ENCODE peak calls at places on chromosomes 3 and 15, in five cellular contexts. O, X, W, T and N are unnamed samples.

GRCh38 chr3:10149222-10149621 is 7.6 kb downstream of the VHL start:
- DNase-seq in O (no peak), X (no peak), W (no peak), T (no peak), N (no peak)

GRCh38 chr15:67225336-67225735 is 29.1 kb downstream of the AAGAB start:
- DNase-seq in O (no peak), X (peak), W (no peak), T (no peak), N (no peak)

GRCh38 chr15:62853114-62853832 is 189.3 kb upstream of the TPM1 start:
- DNase-seq in O (no peak), X (peak), W (no peak), T (no peak), N (no peak)

GRCh38 chr15:67148196-67148701 is 82.8 kb downstream of the SMAD3 start:
- DNase-seq in O (peak), X (peak), W (no peak), T (no peak), N (no peak)

GRCh38 chr3:195182470-195182795 is 88.5 kb downstream of the XXYLT1 start:
- DNase-seq in O (no peak), X (peak), W (no peak), T (no peak), N (no peak)

GRCh38 chr3:169278092-169278491 is 385.4 kb downstream of the MECOM start:
- DNase-seq in O (no peak), X (no peak), W (no peak), T (no peak), N (no peak)

GRCh38 chr3:50674349-50675178 is at the start of gene DOCK3:
- DNase-seq in O (peak), X (peak), W (peak), T (no peak), N (peak)

GRCh38 chr15:89112341-89112971 is 24.2 kb downstream of the ABHD2 start:
- DNase-seq in O (peak), X (peak), W (no peak), T (peak), N (peak)

GRCh38 chr15:27175479-27176153 is 204.6 kb downstream of the GABRG3 start:
- DNase-seq in O (no peak), X (no peak), W (no peak), T (no peak), N (no peak)

GRCh38 chr15:92910451-92910850 is 10.3 kb downstream of the CHD2 start:
- DNase-seq in O (no peak), X (no peak), W (no peak), T (no peak), N (no peak)

GRCh38 chr3:57805674-57806073 is 49.6 kb downstream of the SLMAP start:
- DNase-seq in O (peak), X (peak), W (no peak), T (peak), N (no peak)

GRCh38 chr3:112860898-112861297 is 14.2 kb upstream of the CD200R1L start:
- DNase-seq in O (no peak), X (no peak), W (no peak), T (no peak), N (no peak)

GRCh38 chr3:49711489-49711888 is 8.0 kb downstream of the AMIGO3 start:
- DNase-seq in O (no peak), X (no peak), W (no peak), T (no peak), N (no peak)

GRCh38 chr3:78905700-78906099 is 862.1 kb downstream of the ROBO1 start:
- DNase-seq in O (no peak), X (no peak), W (no peak), T (no peak), N (no peak)

GRCh38 chr3:78908236-78908635 is 859.6 kb downstream of the ROBO1 start:
- DNase-seq in O (no peak), X (no peak), W (no peak), T (no peak), N (no peak)

GRCh38 chr3:78907367-78907766 is 860.4 kb downstream of the ROBO1 start:
- DNase-seq in O (no peak), X (no peak), W (no peak), T (no peak), N (no peak)

GRCh38 chr3:78901544-78901943 is 866.3 kb downstream of the ROBO1 start:
- DNase-seq in O (no peak), X (no peak), W (no peak), T (no peak), N (no peak)

DNA sequence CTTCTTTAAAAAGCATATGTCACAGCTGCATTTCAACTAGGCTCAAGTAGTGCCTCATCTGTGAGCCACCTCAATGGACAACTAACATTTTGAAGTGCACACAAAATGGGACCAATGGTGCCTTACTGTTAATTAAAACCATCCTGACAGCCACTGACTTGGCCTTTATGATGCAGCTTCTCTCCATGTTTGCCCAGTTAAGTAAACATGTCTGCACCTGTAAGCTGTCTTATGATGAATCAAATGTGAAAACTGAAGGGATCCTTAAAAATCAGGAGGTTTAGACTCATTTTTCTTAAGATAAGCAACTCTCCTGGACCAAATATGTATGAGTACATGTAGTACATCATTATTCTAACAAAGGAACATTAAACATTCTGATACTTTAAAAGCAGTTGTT is 861.6 kb downstream of the ROBO1 start:
- DNase-seq in O (no peak), X (no peak), W (no peak), T (no peak), N (no peak)
- TF ChIP-seq EZH2phosphoT487 in O (no peak), X (no peak), W (no peak), T (no peak), N (no peak)

DNA sequence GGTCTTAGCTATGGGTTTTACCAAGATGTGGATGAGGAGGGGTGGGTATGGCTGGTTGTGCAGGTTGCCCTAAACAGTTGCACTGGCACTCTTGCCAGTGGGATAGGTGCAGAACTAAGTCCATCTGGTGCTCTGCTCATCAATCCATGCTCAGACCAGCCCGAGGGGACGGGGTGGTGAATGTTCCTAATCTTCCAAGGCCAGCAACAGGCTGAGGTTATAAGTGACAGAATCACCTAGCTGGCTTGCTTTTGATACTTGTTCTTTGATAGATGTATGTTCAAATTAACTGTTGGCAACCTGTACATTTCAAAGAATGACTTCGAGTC is 53.5 kb upstream of the CCR2 start:
- DNase-seq in O (no peak), X (no peak), W (no peak), T (no peak), N (peak)
- H3K27ac ChIP-seq in O (no peak), X (no peak), W (no peak), T (no peak), N (peak)

GRCh38 chr3:129039271-129040038 is 21.1 kb upstream of the GP9 start:
- DNase-seq in O (peak), X (no peak), W (no peak), T (no peak), N (no peak)
- TF ChIP-seq EZH2phosphoT487 in O (no peak), X (no peak), W (no peak), T (no peak), N (no peak)

DNA sequence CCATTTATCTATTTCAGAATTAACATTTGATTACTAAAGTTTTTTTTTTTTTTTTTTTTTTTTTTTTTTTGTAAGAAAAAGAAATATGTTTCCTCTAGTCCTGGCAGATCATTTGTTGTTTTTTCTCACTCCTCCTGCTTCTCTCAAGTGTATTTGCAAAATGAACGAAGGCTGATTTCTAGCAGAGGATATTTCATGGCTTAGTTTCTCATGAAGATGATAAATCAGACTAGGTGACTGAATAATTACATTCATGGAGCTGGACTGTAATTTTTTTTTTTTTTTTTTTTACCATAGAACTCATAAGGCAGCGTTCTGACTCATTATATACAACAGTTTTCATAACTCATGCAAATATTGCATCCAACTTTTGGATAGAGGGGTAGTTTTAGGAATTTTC is 332.5 kb upstream of the SEMA6D start:
- DNase-seq in O (no peak), X (no peak), W (no peak), T (no peak), N (no peak)
- H3K27ac ChIP-seq in O (no peak), X (no peak), W (no peak), T (no peak), N (no peak)

GRCh38 chr3:12725436-12725835 is 33.6 kb downstream of the TMEM40 start:
- DNase-seq in O (no peak), X (no peak), W (no peak), T (no peak), N (no peak)

GRCh38 chr3:12730511-12731234 is 28.4 kb downstream of the TMEM40 start:
- DNase-seq in O (no peak), X (peak), W (no peak), T (no peak), N (no peak)

GRCh38 chr3:12727937-12728336 is 31.1 kb downstream of the TMEM40 start:
- DNase-seq in O (no peak), X (no peak), W (no peak), T (no peak), N (no peak)

GRCh38 chr3:12727481-12727880 is 31.6 kb downstream of the TMEM40 start:
- DNase-seq in O (no peak), X (no peak), W (no peak), T (no peak), N (no peak)

GRCh38 chr3:12729313-12729676 is 29.8 kb downstream of the TMEM40 start:
- DNase-seq in O (peak), X (no peak), W (no peak), T (no peak), N (no peak)
- TF ChIP-seq EZH2phosphoT487 in O (no peak), X (no peak), W (no peak), T (no peak), N (no peak)

GRCh38 chr15:58506064-58506490 is 74.3 kb downstream of the LIPC start:
- DNase-seq in O (no peak), X (no peak), W (no peak), T (no peak), N (no peak)
- H3K27ac ChIP-seq in O (no peak), X (no peak), W (no peak), T (no peak), N (peak)

GRCh38 chr3:34022147-34022546 is 223.7 kb downstream of the PDCD6IP start:
- DNase-seq in O (no peak), X (no peak), W (no peak), T (no peak), N (no peak)

GRCh38 chr3:34019158-34019557 is 220.7 kb downstream of the PDCD6IP start:
- DNase-seq in O (no peak), X (no peak), W (no peak), T (no peak), N (no peak)

GRCh38 chr3:34020761-34021635 is 222.6 kb downstream of the PDCD6IP start:
- DNase-seq in O (no peak), X (no peak), W (no peak), T (no peak), N (no peak)

GRCh38 chr3:34020221-34020620 is 221.8 kb downstream of the PDCD6IP start:
- DNase-seq in O (no peak), X (no peak), W (no peak), T (no peak), N (no peak)

GRCh38 chr3:34024447-34025240 is 226.2 kb downstream of the PDCD6IP start:
- DNase-seq in O (no peak), X (no peak), W (no peak), T (no peak), N (no peak)
- TF ChIP-seq EZH2phosphoT487 in O (no peak), X (no peak), W (no peak), T (no peak), N (no peak)

DNA sequence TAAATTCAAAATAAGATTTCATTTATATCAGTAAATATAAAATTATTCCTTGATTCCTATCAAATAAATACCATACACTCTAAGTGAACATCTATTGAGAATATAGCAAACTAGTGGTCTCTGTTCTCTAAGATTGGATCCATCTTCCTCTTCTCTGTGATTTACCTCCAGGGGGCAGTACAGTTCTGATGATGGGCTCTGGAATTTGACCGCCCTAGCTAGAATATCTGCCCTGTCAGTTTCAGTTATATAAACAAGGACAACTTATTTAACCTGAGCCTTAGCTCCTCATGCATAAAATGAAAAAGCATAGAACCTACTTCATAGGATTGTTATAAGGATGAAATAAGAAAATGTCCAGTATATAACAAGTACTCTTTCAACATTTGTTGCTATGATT is 171.1 kb upstream of the CCDC54 start:
- DNase-seq in O (peak), X (peak), W (peak), T (peak), N (peak)
- H3K27ac ChIP-seq in O (no peak), X (no peak), W (no peak), T (no peak), N (no peak)